ENCODE peak calls at places on chromosomes 16 and 17, in six cellular contexts. One of them, this sample, is unnamed.

GRCh38 chr17:65656390-65657250 is 95.2 kb upstream of the AXIN2 start:
- DNase-seq in Jurkat, Clone E6-1: peak; percentile 2
- DNase-seq in NCI-H2029 treated with DMSO at 0.1 percent for 48 hours: no peak
- DNase-seq in Karpas-422: no peak
- DNase-seq in iris pigment epithelial cell: peak; percentile 40
- DNase-seq in fibroblast of gingiva: no peak
- DNase-seq in this sample: no peak

GRCh38 chr17:50111687-50112655 is 16.8 kb downstream of the PDK2 start:
- DNase-seq in Jurkat, Clone E6-1: no peak
- DNase-seq in Karpas-422: no peak
- DNase-seq in iris pigment epithelial cell: no peak
- DNase-seq in NCI-H2029 treated with DMSO at 0.1 percent for 48 hours: no peak
- DNase-seq in fibroblast of gingiva: no peak
- DNase-seq in this sample: no peak

GRCh38 chr16:87831421-87832136 is 37.7 kb downstream of the SLC7A5 start:
- DNase-seq in Karpas-422: no peak
- DNase-seq in iris pigment epithelial cell: no peak
- DNase-seq in fibroblast of gingiva: no peak
- DNase-seq in Jurkat, Clone E6-1: no peak
- DNase-seq in NCI-H2029 treated with DMSO at 0.1 percent for 48 hours: no peak
- DNase-seq in this sample: no peak

GRCh38 chr16:75392911-75393310 is 40.4 kb downstream of the CFDP1 start:
- DNase-seq in iris pigment epithelial cell: no peak
- DNase-seq in NCI-H2029 treated with DMSO at 0.1 percent for 48 hours: no peak
- DNase-seq in Jurkat, Clone E6-1: no peak
- DNase-seq in Karpas-422: no peak
- DNase-seq in fibroblast of gingiva: peak; percentile 34
- DNase-seq in this sample: no peak

GRCh38 chr17:83103200-83103937 is 24.0 kb downstream of the METRNL start:
- DNase-seq in iris pigment epithelial cell: no peak
- DNase-seq in fibroblast of gingiva: peak; percentile 69
- DNase-seq in Jurkat, Clone E6-1: no peak
- DNase-seq in NCI-H2029 treated with DMSO at 0.1 percent for 48 hours: no peak
- DNase-seq in Karpas-422: no peak
- DNase-seq in this sample: no peak

GRCh38 chr17:78599419-78599818 is 22.2 kb upstream of the DNAH17 start:
- DNase-seq in Jurkat, Clone E6-1: no peak
- DNase-seq in Karpas-422: no peak
- DNase-seq in fibroblast of gingiva: no peak
- DNase-seq in iris pigment epithelial cell: peak; percentile 21
- DNase-seq in NCI-H2029 treated with DMSO at 0.1 percent for 48 hours: no peak
- DNase-seq in this sample: no peak

GRCh38 chr16:85453179-85453678 is 159.9 kb upstream of the GSE1 start:
- DNase-seq in fibroblast of gingiva: no peak
- DNase-seq in NCI-H2029 treated with DMSO at 0.1 percent for 48 hours: no peak
- DNase-seq in Jurkat, Clone E6-1: no peak
- DNase-seq in Karpas-422: no peak
- DNase-seq in iris pigment epithelial cell: no peak
- DNase-seq in this sample: no peak

GRCh38 chr17:75844530-75845057 is 390 bp upstream of the UNC13D start:
- DNase-seq in Jurkat, Clone E6-1: no peak
- DNase-seq in NCI-H2029 treated with DMSO at 0.1 percent for 48 hours: no peak
- DNase-seq in iris pigment epithelial cell: no peak
- DNase-seq in Karpas-422: no peak
- DNase-seq in fibroblast of gingiva: no peak
- DNase-seq in this sample: peak; percentile 81

GRCh38 chr16:73015612-73016487 is 32.1 kb downstream of the ZFHX3 start:
- DNase-seq in fibroblast of gingiva: no peak
- DNase-seq in iris pigment epithelial cell: no peak
- DNase-seq in Jurkat, Clone E6-1: no peak
- DNase-seq in Karpas-422: no peak
- DNase-seq in NCI-H2029 treated with DMSO at 0.1 percent for 48 hours: peak; percentile 18
- DNase-seq in this sample: peak; percentile 96

GRCh38 chr16:86664518-86665318 is 86.4 kb downstream of the FOXL1 start:
- DNase-seq in Jurkat, Clone E6-1: peak; percentile 44
- DNase-seq in fibroblast of gingiva: peak; percentile 96
- DNase-seq in NCI-H2029 treated with DMSO at 0.1 percent for 48 hours: no peak
- DNase-seq in Karpas-422: no peak
- DNase-seq in iris pigment epithelial cell: peak; percentile 94
- DNase-seq in this sample: peak; percentile 95

GRCh38 chr17:1710807-1711553 is 803 bp upstream of the TLCD2 start:
- DNase-seq in Jurkat, Clone E6-1: no peak
- DNase-seq in Karpas-422: no peak
- DNase-seq in iris pigment epithelial cell: no peak
- DNase-seq in fibroblast of gingiva: peak; percentile 34
- DNase-seq in NCI-H2029 treated with DMSO at 0.1 percent for 48 hours: no peak
- DNase-seq in this sample: peak; percentile 47

GRCh38 chr17:39328815-39329214 is 72.6 kb downstream of the FBXL20 start:
- DNase-seq in Karpas-422: no peak
- DNase-seq in iris pigment epithelial cell: no peak
- DNase-seq in NCI-H2029 treated with DMSO at 0.1 percent for 48 hours: no peak
- DNase-seq in fibroblast of gingiva: no peak
- DNase-seq in Jurkat, Clone E6-1: no peak
- DNase-seq in this sample: no peak

GRCh38 chr17:34146440-34147043 is 108.5 kb upstream of the CCL2 start:
- DNase-seq in Jurkat, Clone E6-1: peak; percentile 37
- DNase-seq in NCI-H2029 treated with DMSO at 0.1 percent for 48 hours: peak; percentile 49
- DNase-seq in fibroblast of gingiva: no peak
- DNase-seq in Karpas-422: peak; percentile 82
- DNase-seq in iris pigment epithelial cell: peak; percentile 3
- DNase-seq in this sample: peak; percentile 10

GRCh38 chr16:27408012-27408601 is 6.1 kb downstream of the IL21R start:
- DNase-seq in fibroblast of gingiva: no peak
- DNase-seq in iris pigment epithelial cell: peak; percentile 70
- DNase-seq in Jurkat, Clone E6-1: no peak
- DNase-seq in Karpas-422: no peak
- DNase-seq in NCI-H2029 treated with DMSO at 0.1 percent for 48 hours: no peak
- DNase-seq in this sample: no peak

GRCh38 chr16:67936876-67937605 is 391 bp upstream of the PSMB10 start:
- DNase-seq in NCI-H2029 treated with DMSO at 0.1 percent for 48 hours: no peak
- DNase-seq in fibroblast of gingiva: no peak
- DNase-seq in iris pigment epithelial cell: no peak
- DNase-seq in Karpas-422: peak; percentile 94
- DNase-seq in Jurkat, Clone E6-1: peak; percentile 82
- DNase-seq in this sample: no peak

GRCh38 chr17:79842136-79842655 is 3.0 kb upstream of the CBX4 start:
- DNase-seq in Karpas-422: no peak
- DNase-seq in Jurkat, Clone E6-1: no peak
- DNase-seq in iris pigment epithelial cell: no peak
- DNase-seq in NCI-H2029 treated with DMSO at 0.1 percent for 48 hours: no peak
- DNase-seq in fibroblast of gingiva: no peak
- DNase-seq in this sample: no peak

GRCh38 chr17:50056961-50057330 is 1.0 kb downstream of the ITGA3 start:
- DNase-seq in Jurkat, Clone E6-1: no peak
- DNase-seq in NCI-H2029 treated with DMSO at 0.1 percent for 48 hours: no peak
- DNase-seq in Karpas-422: no peak
- DNase-seq in iris pigment epithelial cell: peak; percentile 78
- DNase-seq in fibroblast of gingiva: peak; percentile 56
- DNase-seq in this sample: peak; percentile 51

GRCh38 chr17:19017804-19018599 is 13.4 kb upstream of the FAM83G start:
- DNase-seq in Jurkat, Clone E6-1: no peak
- DNase-seq in NCI-H2029 treated with DMSO at 0.1 percent for 48 hours: no peak
- DNase-seq in Karpas-422: no peak
- DNase-seq in iris pigment epithelial cell: no peak
- DNase-seq in fibroblast of gingiva: no peak
- DNase-seq in this sample: no peak

GRCh38 chr17:73166731-73167581 is 2.1 kb downstream of the SSTR2 start:
- DNase-seq in fibroblast of gingiva: no peak
- DNase-seq in iris pigment epithelial cell: peak; percentile 5
- DNase-seq in Karpas-422: no peak
- DNase-seq in Jurkat, Clone E6-1: peak; percentile 32
- DNase-seq in NCI-H2029 treated with DMSO at 0.1 percent for 48 hours: no peak
- DNase-seq in this sample: no peak

GRCh38 chr16:47916266-47916665 is 239.5 kb downstream of the ABCC12 start:
- DNase-seq in fibroblast of gingiva: no peak
- DNase-seq in NCI-H2029 treated with DMSO at 0.1 percent for 48 hours: no peak
- DNase-seq in iris pigment epithelial cell: peak; percentile 76
- DNase-seq in Karpas-422: peak; percentile 37
- DNase-seq in Jurkat, Clone E6-1: no peak
- DNase-seq in this sample: no peak

GRCh38 chr16:53754938-53755910 is 51.3 kb downstream of the FTO start:
- DNase-seq in Karpas-422: no peak
- DNase-seq in NCI-H2029 treated with DMSO at 0.1 percent for 48 hours: peak; percentile 78
- DNase-seq in fibroblast of gingiva: no peak
- DNase-seq in iris pigment epithelial cell: peak; percentile 80
- DNase-seq in Jurkat, Clone E6-1: no peak
- DNase-seq in this sample: peak; percentile 91

GRCh38 chr16:6483634-6484033 is 849.0 kb upstream of the RBFOX1 start:
- DNase-seq in fibroblast of gingiva: no peak
- DNase-seq in iris pigment epithelial cell: no peak
- DNase-seq in NCI-H2029 treated with DMSO at 0.1 percent for 48 hours: no peak
- DNase-seq in Jurkat, Clone E6-1: no peak
- DNase-seq in Karpas-422: no peak
- DNase-seq in this sample: no peak

GRCh38 chr17:8709006-8709405 is 35.6 kb downstream of the CCDC42 start:
- DNase-seq in iris pigment epithelial cell: no peak
- DNase-seq in Karpas-422: no peak
- DNase-seq in NCI-H2029 treated with DMSO at 0.1 percent for 48 hours: no peak
- DNase-seq in fibroblast of gingiva: no peak
- DNase-seq in Jurkat, Clone E6-1: no peak
- DNase-seq in this sample: no peak

GRCh38 chr17:4833941-4834501 is 881 bp downstream of the MINK1 start:
- DNase-seq in fibroblast of gingiva: peak; percentile 66
- DNase-seq in NCI-H2029 treated with DMSO at 0.1 percent for 48 hours: no peak
- DNase-seq in Karpas-422: peak; percentile 65
- DNase-seq in iris pigment epithelial cell: peak; percentile 66
- DNase-seq in Jurkat, Clone E6-1: no peak
- DNase-seq in this sample: peak; percentile 28

GRCh38 chr16:88810166-88810867 is 1.4 kb downstream of the APRT start:
- DNase-seq in NCI-H2029 treated with DMSO at 0.1 percent for 48 hours: no peak
- DNase-seq in iris pigment epithelial cell: no peak
- DNase-seq in fibroblast of gingiva: no peak
- DNase-seq in Jurkat, Clone E6-1: no peak
- DNase-seq in Karpas-422: peak; percentile 79
- DNase-seq in this sample: peak; percentile 41

GRCh38 chr17:78013683-78014467 is 55.4 kb downstream of the TNRC6C start:
- DNase-seq in Karpas-422: peak; percentile 88
- DNase-seq in iris pigment epithelial cell: peak; percentile 64
- DNase-seq in fibroblast of gingiva: peak; percentile 77
- DNase-seq in Jurkat, Clone E6-1: peak; percentile 72
- DNase-seq in NCI-H2029 treated with DMSO at 0.1 percent for 48 hours: peak; percentile 30
- DNase-seq in this sample: peak; percentile 69

GRCh38 chr17:42484304-42484703 is 25.6 kb downstream of the ATP6V0A1 start:
- DNase-seq in Jurkat, Clone E6-1: peak; percentile 100
- DNase-seq in Karpas-422: no peak
- DNase-seq in iris pigment epithelial cell: no peak
- DNase-seq in NCI-H2029 treated with DMSO at 0.1 percent for 48 hours: no peak
- DNase-seq in fibroblast of gingiva: no peak
- DNase-seq in this sample: no peak

GRCh38 chr17:76547183-76547641 is 7.4 kb downstream of the PRCD start:
- DNase-seq in Jurkat, Clone E6-1: peak; percentile 57
- DNase-seq in Karpas-422: peak; percentile 91
- DNase-seq in fibroblast of gingiva: peak; percentile 59
- DNase-seq in iris pigment epithelial cell: peak; percentile 64
- DNase-seq in NCI-H2029 treated with DMSO at 0.1 percent for 48 hours: no peak
- DNase-seq in this sample: peak; percentile 65

GRCh38 chr17:47785538-47786123 is 36.0 kb downstream of the OSBPL7 start:
- DNase-seq in Karpas-422: peak; percentile 76
- DNase-seq in Jurkat, Clone E6-1: peak; percentile 24
- DNase-seq in NCI-H2029 treated with DMSO at 0.1 percent for 48 hours: no peak
- DNase-seq in iris pigment epithelial cell: no peak
- DNase-seq in fibroblast of gingiva: no peak
- DNase-seq in this sample: peak; percentile 40

GRCh38 chr17:82330322-82331239 is 3.0 kb downstream of the SECTM1 start:
- DNase-seq in fibroblast of gingiva: peak; percentile 55
- DNase-seq in Karpas-422: peak; percentile 69
- DNase-seq in NCI-H2029 treated with DMSO at 0.1 percent for 48 hours: peak; percentile 39
- DNase-seq in iris pigment epithelial cell: no peak
- DNase-seq in Jurkat, Clone E6-1: no peak
- DNase-seq in this sample: peak; percentile 52